ENCODE peak calls at places on chromosomes 7 and 10, in seven cellular contexts. E is cardiac muscle cell; D is fibroblast of mammary gland; W is H7; A is activated CD8-positive, alpha-beta memory T cell treated with anti-CD3 and anti-CD28 coated beads for 4 hours; Y is HFF-Myc; N is effector memory CD8-positive, alpha-beta T cell. H is an unnamed sample.

GRCh38 chr7:30717181-30717580 is 34.8 kb upstream of the INMT start:
- DNase-seq in E (no peak), D (peak; percentile 43), W (peak; percentile 76), A (no peak), Y (no peak), N (no peak), H (no peak)

GRCh38 chr7:76515999-76516443 is 5.7 kb downstream of the UPK3B start:
- DNase-seq in E (peak; percentile 46), D (peak; percentile 40), W (peak; percentile 89), A (no peak), Y (no peak), N (no peak), H (no peak)

GRCh38 chr10:30115391-30116253 is 56.2 kb upstream of the JCAD start:
- DNase-seq in E (peak; percentile 61), D (no peak), W (peak; percentile 37), A (no peak), Y (no peak), N (no peak), H (no peak)

GRCh38 chr10:29858352-29859267 is 200.8 kb downstream of the JCAD start:
- DNase-seq in E (peak; percentile 93), D (peak; percentile 72), W (peak; percentile 28), A (no peak), Y (no peak), N (no peak), H (no peak)

GRCh38 chr7:147081117-147081516 is 964.5 kb downstream of the CNTNAP2 start:
- DNase-seq in E (no peak), D (no peak), W (no peak), A (no peak), Y (no peak), N (no peak), H (no peak)

GRCh38 chr10:126504051-126504760 is 115.9 kb upstream of the ADAM12 start:
- DNase-seq in E (peak; percentile 66), D (peak; percentile 76), W (peak; percentile 79), A (no peak), Y (peak; percentile 26), N (peak; percentile 18), H (no peak)

GRCh38 chr7:71721742-71722141 is 589.8 kb downstream of the GALNT17 start:
- DNase-seq in E (no peak), D (no peak), W (no peak), A (no peak), Y (no peak), N (no peak), H (no peak)

GRCh38 chr10:99976886-99977391 is 32.8 kb downstream of the DNMBP start:
- DNase-seq in E (no peak), D (peak; percentile 99), W (no peak), A (no peak), Y (peak; percentile 90), N (no peak), H (no peak)

GRCh38 chr7:50957427-50957826 is 174.7 kb upstream of the GRB10 start:
- DNase-seq in E (no peak), D (no peak), W (no peak), A (no peak), Y (no peak), N (no peak), H (no peak)

GRCh38 chr7:121546632-121547340 is 150.7 kb upstream of the FAM3C start:
- DNase-seq in E (no peak), D (no peak), W (no peak), A (no peak), Y (no peak), N (no peak), H (no peak)

GRCh38 chr7:83588602-83589240 is 60.2 kb downstream of the SEMA3E start:
- DNase-seq in E (no peak), D (peak; percentile 24), W (no peak), A (no peak), Y (no peak), N (no peak), H (no peak)

GRCh38 chr7:68417659-68418058 is 1180.6 kb upstream of the AUTS2 start:
- DNase-seq in E (no peak), D (no peak), W (no peak), A (no peak), Y (no peak), N (no peak), H (peak; percentile 16)

GRCh38 chr10:88428442-88428841 is 154.7 kb downstream of the RNLS start:
- DNase-seq in E (no peak), D (peak; percentile 65), W (no peak), A (no peak), Y (no peak), N (no peak), H (no peak)

GRCh38 chr7:10468908-10469307 is 504.8 kb upstream of the PHF14 start:
- DNase-seq in E (no peak), D (no peak), W (no peak), A (no peak), Y (no peak), N (no peak), H (no peak)

GRCh38 chr10:132248455-132249231 is 59.1 kb downstream of the STK32C start:
- DNase-seq in E (peak; percentile 60), D (peak; percentile 8), W (peak; percentile 99), A (no peak), Y (no peak), N (peak; percentile 42), H (no peak)

GRCh38 chr7:36863901-36864701 is 139.8 kb upstream of the AOAH start:
- DNase-seq in E (peak; percentile 56), D (no peak), W (no peak), A (peak; percentile 4), Y (no peak), N (peak; percentile 39), H (no peak)

GRCh38 chr7:141702047-141702567 is at the start of gene DENND11:
- DNase-seq in E (peak; percentile 83), D (no peak), W (peak; percentile 91), A (peak; percentile 21), Y (no peak), N (peak; percentile 59), H (no peak)

GRCh38 chr7:33644489-33644888 is 260.9 kb upstream of the BMPER start:
- DNase-seq in E (no peak), D (peak; percentile 36), W (no peak), A (no peak), Y (no peak), N (no peak), H (no peak)

GRCh38 chr10:47294057-47294456 is 5.9 kb upstream of the GDF10 start:
- DNase-seq in E (no peak), D (no peak), W (no peak), A (no peak), Y (no peak), N (no peak), H (no peak)

GRCh38 chr10:78974409-78975317 is 94.1 kb upstream of the ZMIZ1 start:
- DNase-seq in E (peak; percentile 50), D (peak; percentile 94), W (peak; percentile 86), A (peak; percentile 53), Y (peak; percentile 53), N (peak; percentile 33), H (peak; percentile 93)

GRCh38 chr10:126969310-126969709 is 64.1 kb downstream of the DOCK1 start:
- DNase-seq in E (no peak), D (no peak), W (peak; percentile 66), A (no peak), Y (no peak), N (no peak), H (no peak)

GRCh38 chr10:77641788-77642397 is 4.3 kb upstream of the KCNMA1 start:
- DNase-seq in E (peak; percentile 87), D (peak; percentile 84), W (peak; percentile 69), A (peak; percentile 19), Y (peak; percentile 78), N (peak; percentile 56), H (no peak)

GRCh38 chr10:15209827-15210509 is 41.5 kb upstream of the NMT2 start:
- DNase-seq in E (peak; percentile 90), D (peak; percentile 82), W (peak; percentile 86), A (peak; percentile 68), Y (no peak), N (peak; percentile 81), H (no peak)

GRCh38 chr7:36088553-36088952 is 64.5 kb upstream of the EEPD1 start:
- DNase-seq in E (no peak), D (no peak), W (no peak), A (no peak), Y (no peak), N (no peak), H (no peak)

GRCh38 chr7:18102576-18102975 is 74.9 kb upstream of the PRPS1L1 start:
- DNase-seq in E (no peak), D (no peak), W (no peak), A (no peak), Y (no peak), N (no peak), H (no peak)

GRCh38 chr10:35517431-35518181 is 87.5 kb upstream of the GJD4 start:
- DNase-seq in E (no peak), D (peak; percentile 75), W (no peak), A (no peak), Y (peak; percentile 17), N (no peak), H (no peak)

H was measured in vagina.